ENCODE peak calls at places on chromosomes 16 and 17, in eight cellular contexts. P is suprapubic skin, Q is tibial nerve, Z is prostate gland, E is ascending aorta, H is IMR-90, G is stomach, N is heart right ventricle. K is an unnamed sample. For H3K27me3 and H3K4me1, the result is how much of the 10 kb centered on the place peaks cover.

GRCh38 chr17:38691154-38691553 is 13.9 kb upstream of the MLLT6 start:
- DNase-seq in P (no peak), Q (no peak), Z (no peak), E (no peak), H (no peak), G (no peak), N (no peak), K (no peak)

GRCh38 chr17:47792979-47793378 is 28.6 kb downstream of the OSBPL7 start:
- DNase-seq in P (no peak), Q (no peak), Z (no peak), E (no peak), H (no peak), G (no peak), N (no peak), K (no peak)

GRCh38 chr17:76123749-76124581 is 17.1 kb downstream of the FOXJ1 start:
- DNase-seq in P (no peak), Q (no peak), Z (no peak), E (no peak), H (no peak), G (no peak), N (no peak), K (no peak)

GRCh38 chr16:6611535-6611934 is 721.1 kb upstream of the RBFOX1 start:
- DNase-seq in P (no peak), Q (no peak), Z (no peak), E (no peak), H (no peak), G (no peak), N (no peak), K (no peak)

GRCh38 chr17:79619196-79619595 is 8.3 kb upstream of the RBFOX3 start:
- DNase-seq in P (peak), Q (no peak), Z (no peak), E (no peak), H (no peak), G (no peak), N (no peak), K (no peak)

GRCh38 chr16:86965840-86966239 is 351.4 kb downstream of the C16orf95 start:
- DNase-seq in P (no peak), Q (no peak), Z (no peak), E (no peak), H (no peak), G (no peak), N (no peak), K (no peak)

GRCh38 chr16:73010150-73010676 is 37.7 kb downstream of the ZFHX3 start:
- DNase-seq in P (peak), Q (no peak), Z (no peak), E (no peak), H (no peak), G (no peak), N (no peak), K (no peak)

GRCh38 chr17:12927541-12928425 is 90.0 kb downstream of the ELAC2 start:
- DNase-seq in P (no peak), Q (peak), Z (no peak), E (no peak), H (no peak), G (no peak), N (peak), K (peak)

GRCh38 chr17:75635610-75636202 is 2.5 kb downstream of the SMIM5 start:
- DNase-seq in P (no peak), Q (no peak), Z (no peak), E (no peak), H (no peak), G (peak), N (peak), K (peak)

GRCh38 chr17:76131692-76132573 is 9.1 kb downstream of the FOXJ1 start:
- DNase-seq in P (no peak), Q (no peak), Z (peak), E (no peak), H (no peak), G (no peak), N (no peak), K (no peak)

GRCh38 chr17:37182786-37183185 is 193.0 kb upstream of the C17orf78 start:
- DNase-seq in P (no peak), Q (no peak), Z (no peak), E (no peak), H (peak), G (no peak), N (no peak), K (no peak)

GRCh38 chr17:70621593-70621992 is 452.3 kb downstream of the KCNJ2 start:
- DNase-seq in P (no peak), Q (no peak), Z (no peak), E (no peak), H (peak), G (no peak), N (no peak), K (no peak)

GRCh38 chr16:76784530-76784929 is 406.5 kb upstream of the MON1B start:
- DNase-seq in P (no peak), Q (no peak), Z (no peak), E (no peak), H (no peak), G (no peak), N (no peak), K (no peak)

GRCh38 chr17:43662432-43663141 is 865 bp upstream of the MEOX1 start:
- DNase-seq in P (no peak), Q (no peak), Z (no peak), E (no peak), H (no peak), G (no peak), N (no peak), K (no peak)

GRCh38 chr16:4790261-4790660 is 2.1 kb upstream of the SEPTIN12 start:
- DNase-seq in P (no peak), Q (no peak), Z (no peak), E (no peak), H (no peak), G (no peak), N (no peak), K (peak)

GRCh38 chr17:65194670-65195334 is 57.6 kb downstream of the RGS9 start:
- DNase-seq in P (no peak), Q (no peak), Z (no peak), E (no peak), H (no peak), G (peak), N (no peak), K (no peak)

GRCh38 chr17:39704821-39705551 is 5.1 kb downstream of the ERBB2 start:
- DNase-seq in P (no peak), Q (peak), Z (peak), E (no peak), H (peak), G (peak), N (no peak), K (no peak)

GRCh38 chr17:37406635-37407455 is at the start of the genes ACACA and TADA2A:
- DNase-seq in P (peak), Q (peak), Z (peak), E (peak), H (peak), G (peak), N (peak), K (peak)

GRCh38 chr16:84924339-84925091 is 86.8 kb downstream of the ZDHHC7 start:
- DNase-seq in P (no peak), Q (peak), Z (no peak), E (no peak), H (no peak), G (no peak), N (peak), K (peak)

GRCh38 chr17:46770818-46771600 is 47.5 kb downstream of the WNT3 start:
- DNase-seq in P (peak), Q (no peak), Z (no peak), E (no peak), H (peak), G (peak), N (peak), K (peak)

GRCh38 chr17:78868391-78868790 is 27.8 kb upstream of the USP36 start:
- DNase-seq in P (no peak), Q (no peak), Z (no peak), E (no peak), H (peak), G (no peak), N (no peak), K (no peak)

GRCh38 chr17:17507465-17508011 is 11.3 kb upstream of the RASD1 start:
- DNase-seq in P (no peak), Q (no peak), Z (no peak), E (no peak), H (no peak), G (no peak), N (no peak), K (peak)

GRCh38 chr17:35144840-35145239 is 2.7 kb upstream of the NLE1 start:
- DNase-seq in P (no peak), Q (no peak), Z (no peak), E (no peak), H (no peak), G (no peak), N (no peak), K (no peak)

GRCh38 chr17:35142467-35142796 is 329 bp upstream of the NLE1 start:
- DNase-seq in P (no peak), Q (no peak), Z (no peak), E (no peak), H (no peak), G (no peak), N (no peak), K (no peak)

GRCh38 chr17:35138218-35138617 is 3.9 kb downstream of the NLE1 start:
- DNase-seq in P (no peak), Q (no peak), Z (no peak), E (no peak), H (no peak), G (no peak), N (no peak), K (no peak)

GRCh38 chr17:35146214-35146833 is 1.3 kb upstream of the UNC45B start:
- DNase-seq in P (no peak), Q (no peak), Z (no peak), E (no peak), H (no peak), G (no peak), N (no peak), K (no peak)

GRCh38 chr17:35141681-35142466 is at the start of gene NLE1:
- DNase-seq in P (peak), Q (peak), Z (peak), E (no peak), H (peak), G (peak), N (peak), K (peak)
- H3K27ac ChIP-seq in P (no peak), Q (peak), Z (no peak), E (no peak), H (peak), G (peak), N (no peak), K (no peak)

DNA sequence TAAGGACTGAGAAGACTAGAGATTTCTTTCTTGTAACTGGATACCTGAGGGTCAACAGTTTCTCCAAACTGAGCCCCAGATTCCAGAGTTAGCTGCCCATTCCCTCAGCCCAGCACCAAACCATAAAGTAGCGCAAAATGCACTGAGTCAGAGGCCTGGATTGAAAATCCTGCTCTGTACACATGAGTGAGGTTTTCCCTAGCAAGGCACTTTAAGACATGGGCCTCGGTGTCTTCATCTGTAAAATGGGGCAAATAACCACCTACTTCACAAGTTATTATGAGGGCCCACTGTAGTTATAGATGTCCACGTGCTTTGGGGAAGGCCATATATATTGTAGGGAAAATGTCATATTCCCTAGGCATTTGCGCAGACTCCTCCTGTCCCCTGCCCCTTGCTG is 10.3 kb upstream of the DLX4 start:
- DNase-seq in P (no peak), Q (no peak), Z (no peak), E (no peak), H (no peak), G (no peak), N (no peak), K (no peak)
- H3K27me3 ChIP-seq in P (under half), Q (under half), Z (under half), E (under half), H (half or more), G (half or more), N (half or more), K (under half)

DNA sequence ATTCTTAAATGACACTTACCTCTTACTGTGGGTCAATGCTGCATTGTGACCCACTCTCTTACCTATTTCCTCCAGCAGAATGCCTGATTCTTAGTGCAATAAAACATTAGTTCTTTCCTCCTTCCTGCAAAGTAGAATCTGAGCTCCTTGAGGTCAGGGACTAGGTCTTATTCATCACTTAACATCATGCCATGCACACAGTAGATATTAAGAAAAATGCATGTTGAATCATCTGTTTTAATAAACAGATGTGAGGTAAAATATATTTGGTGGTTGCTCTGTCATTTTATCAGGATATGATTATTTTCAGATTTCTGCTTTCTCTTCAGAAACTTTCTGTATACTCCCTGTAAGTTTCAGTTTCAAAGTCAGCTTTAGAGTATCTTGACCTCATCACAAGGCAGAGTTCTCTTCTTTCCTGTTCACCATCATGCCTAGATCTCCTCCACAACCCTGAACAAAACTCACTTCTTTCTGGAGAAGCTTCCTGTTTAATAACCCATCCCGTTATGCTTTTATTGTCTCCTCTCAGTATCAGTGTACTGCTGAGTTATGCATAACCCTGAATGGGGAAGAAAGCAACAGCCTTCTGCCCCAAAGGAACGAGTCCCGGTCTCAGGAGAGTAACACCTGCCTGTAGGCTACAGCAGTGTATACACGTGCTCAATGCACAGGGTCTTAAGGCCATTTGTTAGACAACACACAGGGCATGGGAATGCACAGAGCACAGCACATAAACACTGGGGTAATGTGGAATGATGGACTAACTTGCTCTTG is 30.3 kb upstream of the SUPT4H1 start:
- DNase-seq in P (no peak), Q (no peak), Z (no peak), E (no peak), H (no peak), G (no peak), N (no peak), K (no peak)
- H3K4me1 ChIP-seq in P (under half), Q (under half), Z (under half), E (under half), H (under half), G (under half), N (under half), K (under half)

DNA sequence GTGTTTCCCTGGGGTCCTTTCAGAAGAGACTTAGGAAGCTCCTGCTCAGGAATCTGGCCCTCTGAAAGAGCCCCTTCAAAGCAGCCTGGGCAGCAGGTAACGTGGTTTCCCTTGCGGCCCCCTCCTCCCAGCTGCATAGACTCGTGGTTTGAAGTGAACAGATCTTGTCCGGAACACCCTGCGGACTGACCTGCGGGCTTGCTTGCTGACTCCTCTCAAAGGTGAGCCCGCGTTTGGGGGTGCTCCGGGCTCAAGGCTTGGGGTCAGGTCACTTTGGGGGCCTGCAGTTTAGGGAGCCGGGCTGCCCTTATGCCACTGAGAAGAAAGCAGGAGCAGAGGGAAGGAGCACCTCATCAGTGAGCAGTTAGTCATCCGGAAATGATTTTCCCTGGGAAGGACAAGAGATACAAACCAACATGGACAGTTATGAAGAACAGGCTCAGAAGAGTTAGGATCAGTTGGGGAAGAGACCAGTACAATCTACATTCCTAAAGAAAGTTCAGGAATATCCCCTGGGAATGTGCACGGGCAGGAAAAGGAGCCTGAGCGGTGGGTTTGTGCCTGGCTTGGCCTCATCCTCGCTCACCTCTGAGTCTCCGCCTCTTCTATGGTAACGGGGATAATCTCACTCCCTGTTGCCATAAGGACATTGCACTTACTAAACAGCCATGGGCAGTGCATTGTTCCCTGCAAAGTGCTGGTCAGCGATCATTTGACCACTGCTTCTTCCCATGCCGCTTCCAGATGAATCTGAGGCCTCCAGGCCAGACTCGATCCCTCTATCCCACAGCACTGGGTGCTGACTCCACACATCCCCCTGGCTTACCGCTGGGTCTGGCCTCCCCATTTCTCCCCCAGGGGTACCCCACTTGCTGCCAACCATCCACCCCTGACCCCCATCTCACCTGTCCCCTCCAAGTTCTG is 10.0 kb downstream of the LDHD start:
- DNase-seq in P (peak), Q (no peak), Z (no peak), E (no peak), H (no peak), G (no peak), N (no peak), K (no peak)
- H3K27ac ChIP-seq in P (peak), Q (peak), Z (no peak), E (peak), H (peak), G (peak), N (peak), K (no peak)

GRCh38 chr16:89604764-89605163 is 8.7 kb upstream of the DPEP1 start:
- DNase-seq in P (no peak), Q (no peak), Z (no peak), E (no peak), H (no peak), G (no peak), N (no peak), K (no peak)
- H3K27me3 ChIP-seq in P (under half), Q (under half), Z (under half), E (under half), H (under half), G (under half), N (under half), K (under half)